ENCODE peak calls at places on chromosomes 13 and 19, in four cellular contexts. H is stomach, Y is H1, U is A549. Z is an unnamed sample.

GRCh38 chr19:50649433-50650391 is at the start of gene C19orf81:
- DNase-seq in H (no peak), Y (peak; percentile 79), U (peak; percentile 72), Z (no peak)

GRCh38 chr13:45180303-45180702 is 20.5 kb downstream of the KCTD4 start:
- DNase-seq in H (no peak), Y (no peak), U (no peak), Z (no peak)

GRCh38 chr13:25662516-25662915 is 290.7 kb downstream of the ATP8A2 start:
- DNase-seq in H (no peak), Y (no peak), U (no peak), Z (no peak)

GRCh38 chr13:100100115-100100879 is 11.4 kb downstream of the PCCA start:
- DNase-seq in H (peak; percentile 53), Y (no peak), U (peak; percentile 31), Z (no peak)

GRCh38 chr13:85588359-85588758 is 210.9 kb downstream of the SLITRK6 start:
- DNase-seq in H (no peak), Y (no peak), U (no peak), Z (no peak)

GRCh38 chr13:44210525-44210924 is 163.1 kb upstream of the SERP2 start:
- DNase-seq in H (no peak), Y (no peak), U (no peak), Z (no peak)

GRCh38 chr13:30159446-30159839 is 147.9 kb downstream of the KATNAL1 start:
- DNase-seq in H (no peak), Y (no peak), U (no peak), Z (no peak)

GRCh38 chr19:43786665-43787064 is 5.9 kb upstream of the KCNN4 start:
- DNase-seq in H (no peak), Y (no peak), U (no peak), Z (no peak)

GRCh38 chr13:110944968-110945952 is 30.4 kb upstream of the ANKRD10 start:
- DNase-seq in H (no peak), Y (no peak), U (no peak), Z (no peak)

GRCh38 chr19:3336680-3337523 is 29.5 kb upstream of the NFIC start:
- DNase-seq in H (peak; percentile 97), Y (no peak), U (peak; percentile 79), Z (peak; percentile 94)

GRCh38 chr19:50820549-50821247 is 2.9 kb downstream of the KLK1 start:
- DNase-seq in H (no peak), Y (peak; percentile 74), U (no peak), Z (peak; percentile 85)

GRCh38 chr19:46125447-46125846 is 959 bp upstream of the IGFL3 start:
- DNase-seq in H (no peak), Y (no peak), U (no peak), Z (no peak)

GRCh38 chr19:42091300-42092266 is 15.6 kb downstream of the ZNF574 start:
- DNase-seq in H (peak; percentile 62), Y (no peak), U (peak; percentile 66), Z (peak; percentile 72)

GRCh38 chr13:27953671-27954405 is 15.3 kb downstream of the CDX2 start:
- DNase-seq in H (peak; percentile 88), Y (peak; percentile 95), U (peak; percentile 82), Z (peak; percentile 87)

GRCh38 chr19:47497073-47497766 is 13.2 kb upstream of the KPTN start:
- DNase-seq in H (peak; percentile 81), Y (no peak), U (no peak), Z (no peak)

GRCh38 chr19:21202865-21203494 is 61.1 kb downstream of the ZNF431 start:
- DNase-seq in H (no peak), Y (peak; percentile 63), U (peak; percentile 9), Z (no peak)

GRCh38 chr19:21197589-21198295 is 55.9 kb downstream of the ZNF431 start:
- DNase-seq in H (no peak), Y (no peak), U (no peak), Z (no peak)
- TF ChIP-seq EP300 in H (no peak), Y (no peak), U (no peak), Z (no peak)

DNA sequence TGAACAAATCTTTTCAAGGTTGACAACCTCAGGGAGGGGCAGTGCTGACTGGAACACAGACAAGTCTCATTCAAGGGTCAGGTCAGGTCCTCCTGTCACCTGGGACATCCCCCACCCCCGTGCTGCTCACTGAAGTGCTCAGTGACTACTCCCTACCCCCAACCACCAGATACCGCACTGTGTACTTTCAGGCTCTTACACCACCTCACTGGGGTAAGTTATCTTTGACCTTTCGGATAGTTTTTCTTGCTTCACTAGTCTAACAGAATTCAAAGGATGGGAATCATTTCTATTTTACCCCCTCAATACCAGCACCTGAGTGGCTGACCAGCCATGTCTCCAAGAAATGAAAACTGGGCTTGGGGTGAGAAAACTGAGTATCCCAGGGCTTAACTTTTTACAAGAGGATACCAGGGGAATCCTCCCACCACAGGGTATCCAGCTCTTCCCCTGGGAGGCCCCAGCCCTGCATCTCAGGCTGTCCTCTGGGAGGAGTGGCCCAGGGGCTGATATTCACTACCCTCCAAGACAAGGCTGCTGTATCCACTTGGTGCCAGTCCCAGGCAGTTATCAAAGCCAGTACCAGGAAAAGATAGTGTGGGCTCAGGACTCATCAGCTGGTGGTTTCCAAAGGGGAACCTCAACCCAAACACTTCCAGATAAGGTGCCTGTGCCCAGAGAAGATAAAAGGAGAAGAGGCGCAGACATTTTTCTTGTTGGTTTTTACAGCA is 2.1 kb downstream of the ZNF563 start:
- DNase-seq in H (no peak), Y (no peak), U (no peak), Z (peak; percentile 18)
- TF ChIP-seq EP300 in H (no peak), Y (no peak), U (no peak), Z (no peak)

GRCh38 chr13:94028234-94029145 is 451.0 kb downstream of the DCT start:
- DNase-seq in H (no peak), Y (no peak), U (no peak), Z (no peak)
- TF ChIP-seq EP300 in H (no peak), Y (no peak), U (no peak), Z (no peak)

DNA sequence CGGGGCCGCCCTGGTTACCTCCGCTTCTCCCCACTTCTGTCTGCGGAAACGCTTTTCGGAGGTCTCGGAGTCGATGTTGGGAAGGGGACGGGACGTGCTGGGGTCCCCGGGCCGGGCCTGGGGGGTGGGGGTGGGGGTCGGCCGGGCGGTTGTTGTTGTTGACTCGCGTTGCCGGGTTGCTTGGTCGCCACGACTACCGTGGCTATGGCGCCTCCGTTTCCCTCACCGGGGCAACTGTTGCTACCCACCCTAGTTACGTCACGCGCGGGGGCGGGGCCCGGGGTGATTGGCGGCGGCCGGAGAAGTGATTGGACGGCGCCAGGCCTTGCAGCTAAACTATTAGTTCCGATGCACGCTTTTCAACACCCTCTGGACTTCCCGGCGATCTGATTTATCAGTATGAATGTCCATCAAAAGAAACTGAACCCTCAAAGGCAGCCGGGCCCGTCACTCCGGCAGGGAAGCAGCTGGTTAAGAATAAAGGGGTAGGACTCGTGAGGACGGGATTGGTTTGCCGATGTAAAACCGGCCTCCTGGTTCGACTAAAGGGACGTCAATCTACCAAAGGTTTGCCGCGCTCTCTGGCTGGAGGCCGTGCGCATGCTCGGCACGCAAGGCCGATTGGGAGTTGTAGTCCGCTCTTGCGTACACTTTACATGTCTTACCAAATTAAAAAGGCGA is at the start of gene RFX1:
- DNase-seq in H (peak; percentile 100), Y (peak; percentile 100), U (peak; percentile 99), Z (peak; percentile 100)
- TF ChIP-seq EP300 in H (no peak), Y (peak; percentile 90), U (no peak), Z (no peak)

GRCh38 chr13:20462921-20463320 is 62.7 kb downstream of the CRYL1 start:
- DNase-seq in H (no peak), Y (no peak), U (no peak), Z (no peak)
- TF ChIP-seq EP300 in H (no peak), Y (no peak), U (no peak), Z (no peak)

GRCh38 chr13:103184413-103184812 is 118.2 kb upstream of the SLC10A2 start:
- DNase-seq in H (no peak), Y (no peak), U (no peak), Z (no peak)
- TF ChIP-seq EP300 in H (no peak), Y (no peak), U (no peak), Z (no peak)

GRCh38 chr13:90721937-90722336 is 625.5 kb upstream of the MIR17HG start:
- DNase-seq in H (no peak), Y (no peak), U (no peak), Z (no peak)

GRCh38 chr13:90713436-90714133 is 633.9 kb upstream of the MIR17HG start:
- DNase-seq in H (no peak), Y (no peak), U (no peak), Z (no peak)

GRCh38 chr13:90723381-90723780 is 624.1 kb upstream of the MIR17HG start:
- DNase-seq in H (no peak), Y (no peak), U (no peak), Z (no peak)

GRCh38 chr13:90719452-90719851 is 628.0 kb upstream of the MIR17HG start:
- DNase-seq in H (no peak), Y (no peak), U (no peak), Z (no peak)

DNA sequence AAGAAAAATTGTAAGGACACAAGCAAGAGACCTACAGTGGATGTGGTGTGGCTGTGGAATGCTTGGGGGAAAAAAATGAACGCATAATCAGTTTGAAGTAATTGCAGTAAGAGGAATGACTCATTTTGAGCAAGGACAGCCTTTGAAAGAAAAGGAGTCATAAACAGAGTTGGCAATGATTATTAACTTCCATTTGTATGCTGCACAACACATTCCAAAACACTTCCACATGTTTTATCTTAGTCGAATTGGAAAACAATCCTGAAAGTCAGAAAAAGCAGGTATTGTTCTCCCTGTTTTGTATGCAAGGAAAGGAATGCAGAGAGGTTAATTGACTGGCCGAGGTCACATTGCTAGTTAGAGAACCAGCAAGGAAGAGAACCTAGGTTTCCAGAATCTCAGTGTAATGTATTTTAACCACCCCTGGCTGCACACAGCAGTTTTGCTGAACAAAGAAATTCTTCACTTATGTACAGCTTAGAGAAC is 630.0 kb upstream of the MIR17HG start:
- DNase-seq in H (no peak), Y (no peak), U (no peak), Z (no peak)
- TF ChIP-seq EP300 in H (no peak), Y (no peak), U (no peak), Z (no peak)

DNA sequence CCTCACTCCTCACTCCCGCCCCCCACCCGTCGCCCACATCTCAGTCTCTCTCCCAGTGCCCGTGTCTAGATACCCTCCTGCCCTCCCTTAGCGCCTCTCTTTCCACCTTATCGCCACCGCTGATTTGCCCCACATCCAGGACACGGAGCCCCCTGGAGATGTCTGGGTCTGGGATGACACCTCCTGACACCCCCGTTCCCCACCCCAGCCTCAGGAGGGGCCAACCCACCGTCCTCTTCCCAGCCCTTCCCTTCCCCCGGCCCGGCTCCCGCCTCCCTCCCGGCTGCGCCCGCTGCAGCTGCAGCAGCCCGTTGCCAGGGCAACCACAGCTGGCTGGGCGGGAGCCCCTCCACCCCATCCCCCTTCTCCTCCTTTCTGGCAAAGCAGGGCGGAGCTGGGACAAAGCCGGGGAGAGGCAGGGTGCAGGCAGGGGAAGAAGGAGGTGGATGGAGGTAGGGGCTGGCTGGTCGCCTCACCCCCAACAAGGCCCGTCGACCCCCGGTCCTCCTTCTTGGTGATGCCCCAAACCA is 13.5 kb downstream of the DPF1 start:
- DNase-seq in H (no peak), Y (peak; percentile 90), U (no peak), Z (peak; percentile 21)
- TF ChIP-seq EP300 in H (no peak), Y (peak; percentile 61), U (no peak), Z (no peak)

Z was measured in transverse colon.